ENCODE peak calls at places on chromosome 6, in seven cellular contexts. P is HFFc6; N is HCT116; X is uterus; O is naive thymus-derived CD8-positive, alpha-beta T cell; U is HEK293T; G is GM23248. V is an unnamed sample.
A peak's percentile ranks its signal among the peaks of the same experiment; 100 is the strongest.

GRCh38 chr6:91965872-91966271 is 1379.0 kb upstream of the MAP3K7 start:
- DNase-seq in P (no peak), N (no peak), X (no peak), O (no peak), U (no peak), G (no peak), V (no peak)

GRCh38 chr6:17167327-17167979 is 65.6 kb downstream of the STMND1 start:
- DNase-seq in P (peak; percentile 43), N (peak; percentile 84), X (no peak), O (no peak), U (peak; percentile 74), G (peak; percentile 75), V (no peak)

GRCh38 chr6:119145111-119145510 is 66.6 kb upstream of the FAM184A start:
- DNase-seq in P (no peak), N (no peak), X (no peak), O (no peak), U (no peak), G (no peak), V (no peak)

GRCh38 chr6:118100763-118101162 is 193.7 kb downstream of the SLC35F1 start:
- DNase-seq in P (no peak), N (no peak), X (no peak), O (no peak), U (no peak), G (no peak), V (no peak)

GRCh38 chr6:163780993-163781392 is 366.5 kb downstream of the QKI start:
- DNase-seq in P (no peak), N (no peak), X (no peak), O (no peak), U (no peak), G (no peak), V (no peak)

GRCh38 chr6:166971271-166971670 is 14.9 kb upstream of the RNASET2 start:
- DNase-seq in P (no peak), N (no peak), X (no peak), O (no peak), U (no peak), G (no peak), V (no peak)

GRCh38 chr6:49713346-49713745 is at the start of gene CRISP2:
- DNase-seq in P (no peak), N (no peak), X (no peak), O (no peak), U (no peak), G (no peak), V (no peak)

GRCh38 chr6:150667977-150668716 is 68.5 kb downstream of the PLEKHG1 start:
- DNase-seq in P (peak; percentile 51), N (peak; percentile 75), X (peak; percentile 92), O (no peak), U (peak; percentile 73), G (peak; percentile 79), V (no peak)

GRCh38 chr6:130365166-130366010 is 429 bp upstream of the TMEM200A start:
- DNase-seq in P (peak; percentile 39), N (peak; percentile 39), X (peak; percentile 80), O (peak; percentile 26), U (peak; percentile 89), G (peak; percentile 86), V (no peak)

GRCh38 chr6:50826803-50827202 is 8.1 kb downstream of the TFAP2B start:
- DNase-seq in P (no peak), N (no peak), X (no peak), O (no peak), U (no peak), G (no peak), V (no peak)

GRCh38 chr6:169953686-169954085 is 202.3 kb downstream of the ERMARD start:
- DNase-seq in P (no peak), N (no peak), X (no peak), O (no peak), U (no peak), G (no peak), V (no peak)

GRCh38 chr6:143225929-143226328 is 165.2 kb downstream of the AIG1 start:
- DNase-seq in P (no peak), N (no peak), X (no peak), O (no peak), U (no peak), G (no peak), V (no peak)

GRCh38 chr6:135995160-135995898 is 143.8 kb downstream of the PDE7B start:
- DNase-seq in P (peak; percentile 81), N (no peak), X (no peak), O (no peak), U (no peak), G (peak; percentile 86), V (peak; percentile 12)

GRCh38 chr6:118198746-118199145 is 291.7 kb downstream of the SLC35F1 start:
- DNase-seq in P (no peak), N (no peak), X (no peak), O (no peak), U (no peak), G (peak; percentile 52), V (no peak)

GRCh38 chr6:138989098-138989983 is 1.3 kb upstream of the REPS1 start:
- DNase-seq in P (no peak), N (no peak), X (no peak), O (no peak), U (no peak), G (no peak), V (no peak)

GRCh38 chr6:29797120-29797519 is 30.5 kb upstream of the HLA-G start:
- DNase-seq in P (peak; percentile 91), N (no peak), X (no peak), O (no peak), U (no peak), G (peak; percentile 81), V (no peak)

GRCh38 chr6:110422444-110422822 is 7.1 kb upstream of the DDO start:
- DNase-seq in P (no peak), N (no peak), X (no peak), O (no peak), U (no peak), G (no peak), V (no peak)

GRCh38 chr6:114342086-114342825 is 567 bp downstream of the HS3ST5 start:
- DNase-seq in P (no peak), N (no peak), X (no peak), O (no peak), U (peak; percentile 39), G (peak; percentile 54), V (no peak)

GRCh38 chr6:15336905-15337583 is 91.2 kb downstream of the JARID2 start:
- DNase-seq in P (no peak), N (no peak), X (no peak), O (no peak), U (no peak), G (no peak), V (no peak)

GRCh38 chr6:129890701-129891100 is 29.6 kb upstream of the TMEM244 start:
- DNase-seq in P (peak; percentile 12), N (no peak), X (no peak), O (no peak), U (no peak), G (peak; percentile 24), V (no peak)

GRCh38 chr6:108835218-108835850 is 12.9 kb upstream of the ARMC2 start:
- DNase-seq in P (peak; percentile 64), N (peak; percentile 67), X (peak; percentile 88), O (peak; percentile 80), U (peak; percentile 83), G (peak; percentile 86), V (peak; percentile 85)

GRCh38 chr6:70563540-70563939 is 3.2 kb upstream of the SDHAF4 start:
- DNase-seq in P (no peak), N (no peak), X (peak; percentile 22), O (no peak), U (no peak), G (peak; percentile 50), V (no peak)

GRCh38 chr6:137291441-137291840 is 72.3 kb upstream of the IFNGR1 start:
- DNase-seq in P (no peak), N (no peak), X (no peak), O (no peak), U (no peak), G (peak; percentile 14), V (no peak)

GRCh38 chr6:53492860-53493634 is 51.9 kb downstream of the GCLC start:
- DNase-seq in P (peak; percentile 58), N (peak; percentile 34), X (no peak), O (peak; percentile 63), U (peak; percentile 32), G (peak; percentile 81), V (peak; percentile 58)

GRCh38 chr6:11236351-11236750 is 3.9 kb upstream of the NEDD9 start:
- DNase-seq in P (no peak), N (no peak), X (no peak), O (peak; percentile 32), U (no peak), G (no peak), V (no peak)

GRCh38 chr6:5398530-5398929 is 137.2 kb downstream of the FARS2 start:
- DNase-seq in P (peak; percentile 25), N (peak; percentile 43), X (no peak), O (peak; percentile 43), U (peak; percentile 14), G (peak; percentile 63), V (peak; percentile 20)

GRCh38 chr6:129753422-129753821 is 43.4 kb upstream of the ARHGAP18 start:
- DNase-seq in P (peak; percentile 16), N (no peak), X (no peak), O (no peak), U (no peak), G (peak; percentile 68), V (no peak)

GRCh38 chr6:46756469-46757205 is 9.9 kb downstream of the ANKRD66 start:
- DNase-seq in P (no peak), N (no peak), X (no peak), O (no peak), U (no peak), G (no peak), V (no peak)

GRCh38 chr6:22929228-22929627 is 359.9 kb downstream of the HDGFL1 start:
- DNase-seq in P (no peak), N (no peak), X (no peak), O (no peak), U (no peak), G (peak; percentile 30), V (no peak)

GRCh38 chr6:150025201-150025917 is at the start of gene RAET1L:
- DNase-seq in P (peak; percentile 59), N (peak; percentile 65), X (no peak), O (no peak), U (no peak), G (peak; percentile 91), V (no peak)

GRCh38 chr6:45377041-45377554 is 636 bp downstream of the SUPT3H start:
- DNase-seq in P (no peak), N (no peak), X (no peak), O (no peak), U (no peak), G (peak; percentile 58), V (no peak)

GRCh38 chr6:6689413-6690143 is 101.1 kb downstream of the LY86 start:
- DNase-seq in P (peak; percentile 8), N (no peak), X (peak; percentile 6), O (no peak), U (no peak), G (peak; percentile 82), V (no peak)

GRCh38 chr6:43113431-43114260 is 37.5 kb downstream of the PTK7 start:
- DNase-seq in P (no peak), N (no peak), X (peak; percentile 59), O (no peak), U (no peak), G (peak; percentile 35), V (no peak)

V was measured in Panc1.